ENCODE peak calls at places on chromosomes 11 and 22, in six cellular contexts. Q is A549, C is OCI-LY7, O is colonic mucosa, E is IMR-90, V is neural progenitor cell. I is an unnamed sample. For H3K4me1, the result is how much of the 10 kb centered on the place peaks cover.

GRCh38 chr11:131889146-131889577 is 518.7 kb downstream of the NTM start:
- DNase-seq in E (peak), O (no peak), Q (no peak), C (no peak), V (peak), I (peak)

GRCh38 chr22:29144786-29145160 is 60.9 kb upstream of the EMID1 start:
- DNase-seq in Q (no peak), C (no peak), E (no peak), V (no peak), O (no peak), I (no peak)

GRCh38 chr11:69434341-69434960 is 47.0 kb upstream of the LINC01488 start:
- DNase-seq in Q (no peak), C (no peak), O (no peak), E (no peak), V (peak), I (no peak)

GRCh38 chr11:94794287-94795168 is 26.4 kb downstream of the AMOTL1 start:
- DNase-seq in Q (no peak), V (no peak), O (no peak), C (no peak), E (peak), I (peak)

GRCh38 chr11:118111744-118112035 is 24.9 kb upstream of the SMIM35 start:
- DNase-seq in E (no peak), V (no peak), O (no peak), Q (no peak), C (no peak), I (no peak)

GRCh38 chr11:14907411-14908213 is 15.6 kb upstream of the CYP2R1 start:
- DNase-seq in O (peak), E (peak), Q (peak), V (peak), C (peak), I (peak)

GRCh38 chr11:44626645-44627044 is 61.2 kb downstream of the CD82 start:
- DNase-seq in C (no peak), Q (no peak), V (no peak), O (peak), E (no peak), I (no peak)

GRCh38 chr22:23119492-23120414 is 22.0 kb downstream of the RSPH14 start:
- DNase-seq in C (no peak), Q (no peak), O (no peak), E (no peak), V (no peak), I (no peak)

GRCh38 chr11:119827113-119827512 is 98.1 kb upstream of the NECTIN1 start:
- DNase-seq in E (no peak), C (no peak), Q (no peak), V (no peak), O (no peak), I (no peak)

GRCh38 chr11:808427-809286 is 1.1 kb upstream of the RPLP2 start:
- DNase-seq in Q (peak), O (no peak), C (peak), V (no peak), E (no peak), I (no peak)

GRCh38 chr11:36540998-36541397 is 26.8 kb upstream of the RAG1 start:
- DNase-seq in E (peak), Q (no peak), V (peak), C (peak), O (peak), I (peak)

GRCh38 chr11:70341881-70342429 is 56.4 kb upstream of the CTTN start:
- DNase-seq in E (no peak), C (no peak), Q (no peak), V (no peak), O (no peak), I (no peak)

GRCh38 chr11:28227460-28227859 is 119.3 kb downstream of the METTL15 start:
- DNase-seq in V (no peak), E (no peak), C (no peak), O (no peak), Q (no peak), I (no peak)

GRCh38 chr11:85810521-85810870 is 445 bp downstream of the SYTL2 start:
- DNase-seq in Q (no peak), V (peak), C (no peak), O (no peak), E (no peak), I (no peak)

GRCh38 chr22:39954584-39955055 is 5.6 kb upstream of the TMA7B start:
- DNase-seq in V (no peak), Q (no peak), C (no peak), O (no peak), E (peak), I (peak)

GRCh38 chr11:58576792-58577440 is 1.3 kb upstream of the LPXN start:
- DNase-seq in C (peak), V (no peak), Q (no peak), O (no peak), E (peak), I (peak)

GRCh38 chr11:19557720-19558140 is 154.9 kb upstream of the NAV2 start:
- DNase-seq in Q (peak), E (peak), C (peak), V (peak), O (peak), I (peak)

GRCh38 chr11:12273618-12273995 is 103.8 kb upstream of the PARVA start:
- DNase-seq in V (no peak), E (no peak), C (no peak), O (no peak), Q (no peak), I (no peak)

GRCh38 chr22:30649430-30650007 is 13.9 kb downstream of the SLC35E4 start:
- DNase-seq in C (no peak), V (no peak), O (peak), E (peak), Q (no peak), I (peak)

GRCh38 chr11:32450372-32450771 is 15.0 kb upstream of the WT1 start:
- DNase-seq in C (no peak), V (no peak), E (no peak), Q (no peak), O (no peak), I (no peak)

GRCh38 chr11:11577932-11578331 is 43.9 kb downstream of the GALNT18 start:
- DNase-seq in Q (no peak), V (no peak), O (no peak), C (no peak), E (no peak), I (no peak)

GRCh38 chr22:37161442-37161841 is 11.7 kb upstream of the IL2RB start:
- DNase-seq in Q (peak), C (peak), E (no peak), V (no peak), O (no peak), I (peak)

GRCh38 chr22:23516304-23516703 is 63.8 kb downstream of the IGLL1 start:
- DNase-seq in Q (no peak), O (no peak), C (no peak), V (no peak), E (no peak), I (no peak)

GRCh38 chr11:43419460-43419859 is 60.7 kb downstream of the TTC17 start:
- DNase-seq in E (peak), Q (peak), V (peak), C (peak), O (peak), I (no peak)

GRCh38 chr11:21817677-21818076 is 375.2 kb upstream of the ANO5 start:
- DNase-seq in V (no peak), O (no peak), Q (no peak), C (no peak), E (no peak), I (no peak)
- H3K27ac ChIP-seq in V (no peak), O (no peak), Q (no peak), C (no peak), E (no peak), I (no peak)

GRCh38 chr11:62502030-62502730 is 44.4 kb downstream of the AHNAK start:
- DNase-seq in V (no peak), Q (no peak), C (no peak), O (no peak), E (no peak), I (no peak)
- H3K4me1 ChIP-seq in V (under half), Q (half or more), C (under half), O (under half), E (under half), I (under half)

DNA sequence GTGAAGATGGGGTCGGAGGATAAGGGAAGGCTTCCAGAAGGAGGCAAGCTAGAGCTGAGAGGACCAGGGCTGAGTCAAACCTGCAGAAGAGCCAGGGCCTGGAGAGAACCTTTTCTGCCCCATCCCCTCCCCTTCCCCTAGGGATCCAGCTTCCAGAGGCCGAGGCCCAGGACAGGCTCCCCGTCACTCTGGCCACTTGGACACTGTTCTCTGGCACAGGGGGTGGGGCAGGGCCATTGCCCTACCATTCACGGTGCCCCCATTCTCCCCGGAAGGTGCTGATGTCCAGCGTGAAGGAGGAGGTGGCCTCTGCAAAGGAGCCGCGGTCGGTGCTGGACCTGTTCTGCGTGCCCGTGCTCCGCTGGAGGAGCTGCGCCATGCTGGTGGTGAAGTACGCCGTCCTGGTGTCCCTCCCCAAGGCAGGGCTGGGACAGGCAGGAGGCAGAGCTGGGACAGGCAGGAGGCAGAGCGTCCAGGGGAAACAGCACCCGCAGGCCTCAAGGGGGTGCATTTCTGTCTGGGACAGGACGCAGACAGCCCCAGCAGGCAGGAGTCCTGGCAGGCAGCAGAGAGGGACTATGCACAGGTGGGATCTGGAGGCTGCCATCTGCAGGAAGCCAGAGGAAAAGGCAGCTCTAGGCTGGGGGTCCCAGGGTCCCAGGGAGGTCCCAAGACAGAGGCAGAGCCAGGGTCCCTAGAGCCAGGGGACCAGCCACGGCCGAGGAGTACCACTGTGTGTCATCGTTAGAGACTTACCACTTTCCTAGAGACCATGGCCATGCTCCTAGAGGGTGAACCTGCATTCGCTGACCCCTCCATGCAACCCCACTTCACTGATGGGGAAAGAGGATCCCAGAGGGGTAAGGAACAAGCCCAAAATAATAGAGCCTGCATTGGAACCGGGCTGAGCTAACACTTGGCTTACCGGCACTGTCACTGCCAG is 25.8 kb upstream of the SLC22A12 start:
- DNase-seq in V (peak), E (no peak), Q (no peak), O (no peak), C (peak), I (no peak)
- H3K27ac ChIP-seq in V (no peak), E (no peak), Q (no peak), O (no peak), C (no peak), I (no peak)

GRCh38 chr11:76638267-76639197 is 32.0 kb downstream of the LRRC32 start:
- DNase-seq in Q (no peak), O (no peak), C (no peak), E (no peak), V (no peak), I (no peak)

GRCh38 chr11:76637491-76638266 is 32.9 kb downstream of the LRRC32 start:
- DNase-seq in O (no peak), C (peak), E (no peak), V (no peak), Q (no peak), I (no peak)

GRCh38 chr11:76634934-76635333 is 35.6 kb downstream of the LRRC32 start:
- DNase-seq in Q (no peak), V (no peak), C (no peak), E (no peak), O (peak), I (no peak)

GRCh38 chr11:76635991-76636520 is 34.5 kb downstream of the LRRC32 start:
- DNase-seq in C (peak), O (no peak), Q (no peak), E (no peak), V (no peak), I (no peak)

GRCh38 chr11:76636826-76637460 is 33.6 kb downstream of the LRRC32 start:
- DNase-seq in O (no peak), C (no peak), Q (no peak), E (no peak), V (no peak), I (no peak)
- H3K4me1 ChIP-seq in O (under half), C (under half), Q (under half), E (under half), V (under half), I (under half)

DNA sequence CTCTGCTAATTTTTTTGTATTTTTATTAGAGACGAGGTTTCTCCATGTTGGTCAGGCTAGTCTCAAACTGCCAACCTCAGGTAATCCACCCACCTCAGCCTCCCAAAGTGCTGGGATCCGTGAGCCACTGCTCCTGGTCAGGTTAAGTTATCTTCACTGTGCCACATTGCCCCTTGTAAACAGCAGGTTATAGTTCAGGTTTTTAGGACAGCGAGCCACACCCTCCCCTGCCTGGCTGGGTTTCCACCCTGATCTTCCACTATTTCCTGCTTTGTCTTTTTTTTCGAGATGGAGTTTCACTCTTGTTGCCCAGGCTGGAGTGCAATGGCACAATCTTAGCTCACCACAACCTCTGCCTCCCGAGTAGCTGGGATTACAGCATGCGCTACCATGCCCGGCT is 16.1 kb downstream of the ACO2 start:
- DNase-seq in Q (no peak), O (peak), E (no peak), V (no peak), C (no peak), I (no peak)
- H3K27ac ChIP-seq in Q (no peak), O (peak), E (no peak), V (no peak), C (no peak), I (no peak)

GRCh38 chr11:112156594-112157273 is 7.2 kb downstream of the IL18 start:
- DNase-seq in V (no peak), E (no peak), O (no peak), C (no peak), Q (no peak), I (no peak)
- H3K4me1 ChIP-seq in V (under half), E (under half), O (under half), C (under half), Q (half or more), I (under half)